ENCODE peak calls at places on chromosomes 2 and 18, in eight cellular contexts. B, M, V, K, R, L, H and S are unnamed samples.

GRCh38 chr2:30113617-30114293 is 33.1 kb upstream of the YPEL5 start:
- DNase-seq in B (no peak), M (no peak), V (peak; percentile 35), K (no peak), R (no peak), L (no peak), H (no peak), S (no peak)

GRCh38 chr2:10787176-10787968 is 25.2 kb downstream of the PDIA6 start:
- DNase-seq in B (peak; percentile 70), M (no peak), V (peak; percentile 50), K (no peak), R (no peak), L (peak; percentile 66), H (no peak), S (no peak)

GRCh38 chr2:175203621-175204496 is 22.3 kb upstream of the ATP5MC3 start:
- DNase-seq in B (peak; percentile 76), M (peak; percentile 67), V (peak; percentile 67), K (no peak), R (peak; percentile 59), L (peak; percentile 65), H (peak; percentile 40), S (no peak)

GRCh38 chr2:85541753-85542457 is 2.9 kb downstream of the MAT2A start:
- DNase-seq in B (no peak), M (no peak), V (no peak), K (no peak), R (no peak), L (no peak), H (no peak), S (no peak)

GRCh38 chr2:9914384-9915065 is 37.0 kb upstream of the GRHL1 start:
- DNase-seq in B (no peak), M (no peak), V (peak; percentile 77), K (no peak), R (peak; percentile 48), L (no peak), H (no peak), S (peak; percentile 45)

GRCh38 chr18:74480149-74480651 is 16.0 kb upstream of the CNDP2 start:
- DNase-seq in B (no peak), M (no peak), V (no peak), K (no peak), R (no peak), L (no peak), H (no peak), S (no peak)

GRCh38 chr2:200174433-200175216 is 131.9 kb upstream of the SPATS2L start:
- DNase-seq in B (no peak), M (no peak), V (no peak), K (no peak), R (no peak), L (no peak), H (no peak), S (no peak)

GRCh38 chr2:125405816-125406215 is 1250.1 kb upstream of the GYPC start:
- DNase-seq in B (no peak), M (no peak), V (peak; percentile 82), K (no peak), R (no peak), L (no peak), H (no peak), S (peak; percentile 25)

GRCh38 chr2:207333599-207334308 is 168.0 kb upstream of the KLF7 start:
- DNase-seq in B (no peak), M (no peak), V (no peak), K (no peak), R (no peak), L (no peak), H (no peak), S (peak; percentile 48)

GRCh38 chr18:75533954-75534353 is 106.5 kb upstream of the SMIM21 start:
- DNase-seq in B (no peak), M (peak; percentile 39), V (no peak), K (no peak), R (no peak), L (no peak), H (no peak), S (no peak)

GRCh38 chr18:63159590-63159989 is 160.0 kb downstream of the BCL2 start:
- DNase-seq in B (no peak), M (no peak), V (no peak), K (no peak), R (no peak), L (no peak), H (no peak), S (no peak)

GRCh38 chr18:63160172-63160995 is 159.2 kb downstream of the BCL2 start:
- DNase-seq in B (peak; percentile 83), M (no peak), V (no peak), K (no peak), R (no peak), L (no peak), H (no peak), S (no peak)

GRCh38 chr18:63157293-63158011 is 162.1 kb downstream of the BCL2 start:
- DNase-seq in B (no peak), M (no peak), V (no peak), K (no peak), R (peak; percentile 67), L (no peak), H (no peak), S (no peak)

GRCh38 chr18:63158012-63158631 is 161.4 kb downstream of the BCL2 start:
- DNase-seq in B (no peak), M (no peak), V (no peak), K (no peak), R (no peak), L (no peak), H (no peak), S (no peak)

DNA sequence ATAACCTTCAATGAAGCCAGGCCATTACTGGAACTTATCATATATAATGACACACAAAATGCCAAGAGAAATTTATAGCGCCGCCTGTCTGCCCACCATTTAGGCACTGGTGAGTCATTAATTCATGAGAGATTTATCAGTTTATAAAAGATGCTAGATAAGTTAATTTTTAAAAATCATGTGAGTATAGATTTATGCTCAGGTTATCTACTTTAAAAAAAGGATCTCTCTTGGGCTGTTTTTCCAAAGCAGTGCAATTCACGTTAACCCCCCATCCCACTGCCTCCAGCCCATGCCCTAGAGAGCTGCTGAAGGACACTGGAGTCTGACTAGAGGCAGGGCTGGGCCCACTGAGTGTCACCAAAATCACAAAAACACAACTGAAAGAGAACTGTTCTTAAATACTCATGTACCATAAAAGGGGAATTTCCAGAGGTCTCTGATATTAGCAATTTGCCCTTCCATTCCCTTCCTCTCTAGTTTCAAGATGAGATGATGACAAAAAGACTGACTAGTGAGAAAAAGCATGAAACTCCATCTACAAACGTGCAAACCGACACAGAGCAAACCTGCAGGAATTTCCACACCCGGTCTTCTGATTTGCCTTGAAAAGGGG is 160.8 kb downstream of the BCL2 start:
- DNase-seq in B (no peak), M (no peak), V (no peak), K (no peak), R (no peak), L (no peak), H (no peak), S (no peak)
- TF ChIP-seq CTCF in B (no peak), M (no peak), V (no peak), K (no peak), R (no peak), L (no peak), H (no peak), S (no peak)

DNA sequence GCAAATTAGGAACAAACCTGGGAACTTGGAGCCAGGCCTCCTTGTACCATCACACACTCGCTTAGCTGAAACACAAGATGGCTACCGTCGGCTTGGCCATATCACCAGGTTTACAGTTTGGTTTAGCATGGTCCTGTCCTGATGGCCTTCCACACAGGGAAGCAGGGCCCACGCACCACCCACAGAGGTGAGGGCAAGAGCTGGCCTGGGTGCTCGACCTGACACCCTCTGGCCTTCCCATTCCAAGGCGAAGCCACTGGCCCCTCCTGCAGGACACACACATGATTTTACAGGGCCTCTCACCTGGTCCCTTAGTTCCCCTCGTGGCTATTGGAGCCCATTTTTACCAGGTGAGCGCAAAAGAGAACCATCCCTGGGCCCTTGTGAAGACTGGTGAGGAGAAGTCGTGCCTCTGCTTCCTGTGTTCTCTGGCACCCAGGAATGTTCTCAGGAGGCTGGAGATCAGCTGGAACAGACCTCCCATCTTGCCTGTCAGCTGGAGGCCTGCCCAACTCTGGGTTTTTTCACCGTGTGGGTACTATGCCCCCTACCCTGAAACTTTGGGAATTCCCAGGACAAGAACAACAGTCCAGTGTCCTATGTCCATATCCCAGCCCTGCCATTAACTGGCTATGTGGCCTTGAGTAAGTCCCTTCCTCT is 53.0 kb upstream of the FOSL2 start:
- DNase-seq in B (peak; percentile 44), M (no peak), V (no peak), K (no peak), R (no peak), L (no peak), H (no peak), S (no peak)
- H3K4me1 ChIP-seq in B (peaks cover 11% of the 10 kb centered on the region), M (peaks cover 37% of the 10 kb centered on the region), V (peaks cover 38% of the 10 kb centered on the region), K (peaks cover 25% of the 10 kb centered on the region), R (no peaks in the 10 kb centered on the region), L (peaks cover 9% of the 10 kb centered on the region), H (peaks cover 44% of the 10 kb centered on the region), S (peaks cover 9% of the 10 kb centered on the region)

DNA sequence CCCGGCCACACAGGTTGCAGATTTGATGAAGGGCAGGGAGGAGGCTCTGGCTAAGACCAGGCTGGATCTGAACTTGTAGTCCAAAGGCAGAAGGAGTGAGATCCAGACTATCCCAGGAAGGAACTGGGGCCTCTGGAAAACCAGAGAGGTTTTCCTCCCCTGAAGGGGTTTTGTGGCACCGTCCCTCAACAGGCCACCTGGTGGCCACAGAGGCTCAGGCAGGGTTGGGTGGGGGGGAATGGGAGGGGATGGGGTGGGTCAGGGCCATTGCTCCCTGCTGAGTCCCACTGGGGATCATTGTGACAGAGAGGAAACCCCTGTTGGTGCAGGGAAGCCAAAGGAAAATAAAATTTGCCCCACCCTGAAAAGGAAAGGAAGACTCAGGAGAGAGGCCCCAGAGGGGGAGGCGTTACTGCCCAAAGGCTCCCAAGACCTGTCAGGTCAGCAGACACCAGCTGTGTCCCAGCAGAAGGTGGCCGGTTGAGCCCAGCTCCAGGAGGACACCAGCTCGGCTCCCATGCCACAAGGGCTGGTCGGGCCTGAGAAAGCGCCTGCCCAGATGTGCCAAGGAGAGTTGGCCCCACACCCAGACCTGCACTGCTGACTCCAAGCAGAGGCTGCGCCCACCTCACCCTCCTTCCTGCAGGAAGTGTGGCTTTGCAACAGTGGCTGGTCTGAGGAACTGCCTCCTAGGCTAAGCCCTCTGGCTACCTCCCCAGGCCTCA is 37.3 kb upstream of the PTMA start:
- DNase-seq in B (peak; percentile 87), M (no peak), V (peak; percentile 53), K (no peak), R (peak; percentile 67), L (no peak), H (peak; percentile 25), S (no peak)
- TF ChIP-seq CTCF in B (peak; percentile 22), M (no peak), V (peak; percentile 42), K (peak; percentile 36), R (peak; percentile 45), L (peak; percentile 45), H (peak; percentile 35), S (no peak)

GRCh38 chr2:121777699-121778058 is 22.2 kb downstream of the TSN start:
- DNase-seq in B (no peak), M (no peak), V (peak; percentile 28), K (no peak), R (no peak), L (no peak), H (no peak), S (no peak)

GRCh38 chr2:121783180-121783579 is 27.7 kb downstream of the TSN start:
- DNase-seq in B (no peak), M (no peak), V (no peak), K (no peak), R (no peak), L (no peak), H (no peak), S (no peak)

GRCh38 chr2:121776361-121776760 is 20.9 kb downstream of the TSN start:
- DNase-seq in B (no peak), M (no peak), V (no peak), K (no peak), R (no peak), L (no peak), H (no peak), S (no peak)

GRCh38 chr2:121776885-121777698 is 21.6 kb downstream of the TSN start:
- DNase-seq in B (no peak), M (no peak), V (no peak), K (no peak), R (no peak), L (no peak), H (no peak), S (no peak)

GRCh38 chr2:121778736-121779487 is 23.5 kb downstream of the TSN start:
- DNase-seq in B (no peak), M (no peak), V (no peak), K (no peak), R (no peak), L (no peak), H (no peak), S (peak; percentile 49)
- H3K4me1 ChIP-seq in B (no peaks in the 10 kb centered on the region), M (no peaks in the 10 kb centered on the region), V (peaks cover 19% of the 10 kb centered on the region), K (no peaks in the 10 kb centered on the region), R (no peaks in the 10 kb centered on the region), L (no peaks in the 10 kb centered on the region), H (no peaks in the 10 kb centered on the region), S (peaks cover 11% of the 10 kb centered on the region)